ENCODE peak calls at places on chromosome 9, in ten cellular contexts. P is lower lobe of right lung, H is esophagus muscularis mucosa, E is GM23338, M is tibial artery, F is cardiac muscle cell, I is tibial nerve, V is Panc1, W is body of pancreas, T is PC-3. B is an unnamed sample. For H3K27me3 and H3K4me1, the result is how much of the 10 kb centered on the place peaks cover.

GRCh38 chr9:77896269-77897245 is 135.1 kb downstream of the GNAQ start:
- DNase-seq in P (no peak), H (no peak), E (no peak), M (no peak), F (no peak), I (no peak), V (no peak), W (no peak), T (no peak), B (no peak)

GRCh38 chr9:131641618-131642495 is 96.5 kb downstream of the PRRT1B start:
- DNase-seq in P (no peak), H (no peak), E (no peak), M (peak), F (no peak), I (peak), V (no peak), W (no peak), T (no peak), B (no peak)

GRCh38 chr9:111969622-111970021 is 73.0 kb downstream of the UGCG start:
- DNase-seq in P (no peak), H (no peak), E (no peak), M (no peak), F (no peak), I (no peak), V (no peak), W (no peak), T (no peak), B (no peak)

GRCh38 chr9:104984994-104985393 is 57.0 kb upstream of the ABCA1 start:
- DNase-seq in P (no peak), H (no peak), E (no peak), M (no peak), F (no peak), I (no peak), V (no peak), W (no peak), T (no peak), B (no peak)

GRCh38 chr9:16013366-16013765 is 460.5 kb downstream of the CCDC171 start:
- DNase-seq in P (no peak), H (no peak), E (no peak), M (no peak), F (no peak), I (no peak), V (no peak), W (no peak), T (peak), B (no peak)

GRCh38 chr9:134643306-134643705 is 1.7 kb downstream of the COL5A1 start:
- DNase-seq in P (no peak), H (no peak), E (no peak), M (no peak), F (peak), I (no peak), V (no peak), W (no peak), T (peak), B (no peak)

GRCh38 chr9:136055715-136056545 is 39.2 kb downstream of the NACC2 start:
- DNase-seq in P (no peak), H (peak), E (peak), M (peak), F (no peak), I (no peak), V (no peak), W (no peak), T (no peak), B (no peak)

GRCh38 chr9:16267336-16268036 is 603.0 kb downstream of the BNC2 start:
- DNase-seq in P (no peak), H (no peak), E (no peak), M (no peak), F (peak), I (no peak), V (no peak), W (no peak), T (peak), B (no peak)

GRCh38 chr9:89821081-89821480 is 216.3 kb downstream of the GADD45G start:
- DNase-seq in P (no peak), H (no peak), E (peak), M (no peak), F (peak), I (no peak), V (no peak), W (no peak), T (no peak), B (no peak)

GRCh38 chr9:107793541-107793940 is 304.0 kb upstream of the KLF4 start:
- DNase-seq in P (no peak), H (no peak), E (no peak), M (no peak), F (no peak), I (no peak), V (no peak), W (no peak), T (no peak), B (no peak)

GRCh38 chr9:101394687-101395086 is 3.7 kb downstream of the MRPL50 start:
- DNase-seq in P (no peak), H (no peak), E (no peak), M (no peak), F (no peak), I (no peak), V (no peak), W (no peak), T (no peak), B (no peak)

GRCh38 chr9:91586282-91586681 is 162.7 kb upstream of the NFIL3 start:
- DNase-seq in P (no peak), H (peak), E (no peak), M (no peak), F (no peak), I (no peak), V (no peak), W (no peak), T (no peak), B (no peak)

GRCh38 chr9:27377811-27378345 is 80.9 kb upstream of the EQTN start:
- DNase-seq in P (no peak), H (no peak), E (no peak), M (no peak), F (no peak), I (no peak), V (no peak), W (no peak), T (no peak), B (no peak)

GRCh38 chr9:116899337-116900006 is 212.4 kb downstream of the TRIM32 start:
- DNase-seq in P (no peak), H (no peak), E (peak), M (no peak), F (no peak), I (no peak), V (no peak), W (no peak), T (peak), B (no peak)

GRCh38 chr9:93493949-93494348 is 40.6 kb upstream of the FAM120AOS start:
- DNase-seq in P (no peak), H (no peak), E (no peak), M (no peak), F (no peak), I (no peak), V (no peak), W (no peak), T (no peak), B (no peak)

GRCh38 chr9:105050296-105050695 is 122.3 kb upstream of the ABCA1 start:
- DNase-seq in P (no peak), H (no peak), E (no peak), M (no peak), F (no peak), I (no peak), V (no peak), W (no peak), T (peak), B (no peak)

GRCh38 chr9:91182429-91182828 is 179.3 kb downstream of the AUH start:
- DNase-seq in P (no peak), H (peak), E (peak), M (no peak), F (no peak), I (no peak), V (no peak), W (no peak), T (peak), B (no peak)

GRCh38 chr9:135075234-135076142 is 12.0 kb upstream of the OLFM1 start:
- DNase-seq in P (peak), H (no peak), E (peak), M (peak), F (peak), I (peak), V (no peak), W (peak), T (no peak), B (peak)

GRCh38 chr9:79224672-79225433 is 346.9 kb upstream of the TLE4 start:
- DNase-seq in P (no peak), H (no peak), E (no peak), M (no peak), F (peak), I (no peak), V (no peak), W (no peak), T (peak), B (no peak)

GRCh38 chr9:91247278-91247677 is 114.4 kb downstream of the AUH start:
- DNase-seq in P (no peak), H (no peak), E (no peak), M (no peak), F (no peak), I (no peak), V (no peak), W (no peak), T (no peak), B (no peak)

GRCh38 chr9:70106571-70106970 is 62.9 kb downstream of the MAMDC2 start:
- DNase-seq in P (no peak), H (no peak), E (no peak), M (no peak), F (no peak), I (no peak), V (no peak), W (no peak), T (no peak), B (no peak)

GRCh38 chr9:110015759-110016158 is 192.2 kb downstream of the C9orf152 start:
- DNase-seq in P (no peak), H (no peak), E (no peak), M (no peak), F (peak), I (no peak), V (no peak), W (no peak), T (peak), B (no peak)

GRCh38 chr9:130212543-130213297 is 40.5 kb downstream of the NCS1 start:
- DNase-seq in P (no peak), H (no peak), E (no peak), M (no peak), F (no peak), I (no peak), V (no peak), W (no peak), T (no peak), B (no peak)

GRCh38 chr9:135326141-135326540 is 153.4 kb upstream of the PPP1R26 start:
- DNase-seq in P (peak), H (no peak), E (no peak), M (no peak), F (no peak), I (no peak), V (no peak), W (no peak), T (no peak), B (peak)

GRCh38 chr9:130664191-130665028 is at the start of gene PRDM12:
- DNase-seq in P (no peak), H (no peak), E (peak), M (no peak), F (no peak), I (no peak), V (no peak), W (no peak), T (no peak), B (no peak)

GRCh38 chr9:136021891-136022681 is 60.9 kb upstream of the UBAC1 start:
- DNase-seq in P (peak), H (no peak), E (peak), M (peak), F (no peak), I (no peak), V (no peak), W (peak), T (no peak), B (no peak)

GRCh38 chr9:81848472-81848871 is 79.8 kb upstream of the SPATA31D4 start:
- DNase-seq in P (no peak), H (no peak), E (peak), M (no peak), F (peak), I (no peak), V (no peak), W (no peak), T (peak), B (no peak)

GRCh38 chr9:73074176-73074708 is 77.4 kb upstream of the ANXA1 start:
- DNase-seq in P (no peak), H (no peak), E (no peak), M (no peak), F (no peak), I (no peak), V (no peak), W (no peak), T (peak), B (no peak)

GRCh38 chr9:3191715-3192114 is 334.1 kb downstream of the RFX3 start:
- DNase-seq in P (no peak), H (peak), E (no peak), M (no peak), F (no peak), I (no peak), V (no peak), W (no peak), T (no peak), B (no peak)

GRCh38 chr9:91034521-91034920 is 232.9 kb downstream of the SYK start:
- DNase-seq in P (no peak), H (peak), E (no peak), M (no peak), F (no peak), I (no peak), V (no peak), W (no peak), T (peak), B (no peak)

GRCh38 chr9:75063556-75064305 is 24.2 kb downstream of the NMRK1 start:
- DNase-seq in P (no peak), H (no peak), E (no peak), M (no peak), F (no peak), I (no peak), V (no peak), W (no peak), T (peak), B (no peak)

GRCh38 chr9:34337404-34337803 is 8.0 kb downstream of the NUDT2 start:
- DNase-seq in P (no peak), H (no peak), E (peak), M (no peak), F (peak), I (no peak), V (no peak), W (no peak), T (peak), B (no peak)

GRCh38 chr9:137212520-137212919 is 7.0 kb downstream of the NDOR1 start:
- DNase-seq in P (no peak), H (no peak), E (no peak), M (no peak), F (no peak), I (no peak), V (no peak), W (no peak), T (no peak), B (no peak)
- TF ChIP-seq CTCF in P (no peak), H (no peak), E (no peak), M (no peak), F (no peak), I (no peak), V (no peak), W (no peak), T (no peak), B (no peak)

DNA sequence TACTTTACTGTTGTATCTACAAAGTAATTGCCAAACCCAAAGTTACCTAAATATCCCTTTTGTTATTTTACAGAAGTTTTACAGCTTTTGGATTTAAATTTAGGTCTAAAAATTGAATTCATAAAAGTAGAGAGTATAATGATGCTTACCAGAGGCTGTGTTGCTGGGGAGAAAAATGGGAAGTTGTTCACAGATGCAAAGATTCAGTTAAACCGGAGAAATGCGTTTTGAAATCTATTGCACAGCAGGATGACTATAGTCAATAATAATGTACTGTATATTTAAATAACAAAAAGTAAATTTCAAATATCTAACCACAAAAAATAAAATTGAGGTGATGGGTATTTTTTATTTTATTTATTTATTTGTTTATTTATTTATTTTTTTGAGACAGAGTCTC is 2.6 kb upstream of the ANKRD18A start:
- DNase-seq in P (no peak), H (no peak), E (no peak), M (no peak), F (no peak), I (no peak), V (no peak), W (no peak), T (no peak), B (no peak)
- H3K27me3 ChIP-seq in P (under half), H (under half), E (half or more), M (under half), F (half or more), I (under half), V (under half), W (under half), T (under half), B (half or more)

GRCh38 chr9:36170531-36170930 is 1.3 kb downstream of the CCIN start:
- DNase-seq in P (no peak), H (no peak), E (no peak), M (no peak), F (no peak), I (no peak), V (no peak), W (no peak), T (no peak), B (no peak)

GRCh38 chr9:36169708-36170107 is 520 bp downstream of the CCIN start:
- DNase-seq in P (no peak), H (no peak), E (no peak), M (no peak), F (no peak), I (no peak), V (no peak), W (no peak), T (no peak), B (no peak)

GRCh38 chr9:36165766-36166149 is 3.4 kb upstream of the CCIN start:
- DNase-seq in P (no peak), H (no peak), E (peak), M (no peak), F (peak), I (no peak), V (no peak), W (no peak), T (peak), B (no peak)

GRCh38 chr9:36166150-36166927 is 2.8 kb upstream of the CCIN start:
- DNase-seq in P (peak), H (peak), E (peak), M (peak), F (peak), I (peak), V (peak), W (peak), T (peak), B (peak)

DNA sequence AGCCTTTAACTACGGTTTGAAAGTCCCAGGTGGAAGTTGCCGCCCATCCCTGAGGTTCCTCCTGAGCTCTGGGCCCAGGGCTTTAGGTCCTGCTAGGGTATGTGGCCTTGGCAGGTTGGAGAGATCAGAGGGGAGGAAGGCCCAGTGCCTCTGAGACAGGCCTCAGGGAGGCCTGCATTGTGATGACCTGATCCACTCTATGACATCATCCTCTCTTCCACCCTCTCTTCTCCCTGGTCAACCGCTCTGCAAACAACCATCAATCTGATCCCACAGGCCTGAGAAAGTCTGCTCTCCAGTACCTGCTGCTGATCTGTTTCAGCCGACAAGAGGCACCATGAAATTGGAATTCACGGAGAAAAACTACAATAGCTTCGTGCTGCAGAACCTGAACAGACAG is at the start of gene CCIN:
- DNase-seq in P (no peak), H (no peak), E (no peak), M (no peak), F (no peak), I (no peak), V (no peak), W (no peak), T (no peak), B (no peak)
- H3K4me1 ChIP-seq in P (under half), H (under half), E (under half), M (under half), F (under half), I (under half), V (under half), W (under half), T (under half), B (under half)

DNA sequence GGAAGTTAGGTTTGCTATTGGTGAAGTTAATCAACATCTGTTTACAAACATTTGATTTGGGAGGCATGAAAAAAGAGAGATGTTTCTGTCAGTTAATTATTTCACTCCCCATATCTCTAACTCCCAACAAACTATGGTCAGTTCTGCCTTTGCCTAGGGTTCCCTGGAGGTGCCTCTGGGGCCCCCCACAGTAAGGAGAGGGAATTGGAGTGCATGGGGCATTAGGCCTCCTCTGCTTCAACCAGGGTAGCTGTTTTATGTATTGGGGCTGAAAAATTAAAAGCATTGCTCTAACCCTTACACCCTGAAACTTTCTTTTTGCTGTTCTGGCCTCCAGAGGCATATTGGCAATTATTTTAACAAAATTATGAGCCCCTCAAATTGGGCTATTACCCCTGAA is 32.3 kb downstream of the RUSC2 start:
- DNase-seq in P (no peak), H (no peak), E (peak), M (no peak), F (no peak), I (no peak), V (no peak), W (no peak), T (no peak), B (no peak)
- TF ChIP-seq CTCF in P (no peak), H (no peak), E (peak), M (no peak), F (peak), I (no peak), V (peak), W (no peak), T (no peak), B (no peak)

GRCh38 chr9:127608104-127608966 is 3.7 kb upstream of the STXBP1 start:
- DNase-seq in P (peak), H (no peak), E (peak), M (no peak), F (peak), I (no peak), V (no peak), W (peak), T (peak), B (peak)

GRCh38 chr9:127614961-127615360 is 2.9 kb downstream of the STXBP1 start:
- DNase-seq in P (no peak), H (no peak), E (no peak), M (no peak), F (peak), I (no peak), V (no peak), W (no peak), T (no peak), B (no peak)

GRCh38 chr9:127611796-127612790 is at the start of gene STXBP1:
- DNase-seq in P (peak), H (peak), E (peak), M (peak), F (peak), I (peak), V (no peak), W (peak), T (peak), B (peak)

DNA sequence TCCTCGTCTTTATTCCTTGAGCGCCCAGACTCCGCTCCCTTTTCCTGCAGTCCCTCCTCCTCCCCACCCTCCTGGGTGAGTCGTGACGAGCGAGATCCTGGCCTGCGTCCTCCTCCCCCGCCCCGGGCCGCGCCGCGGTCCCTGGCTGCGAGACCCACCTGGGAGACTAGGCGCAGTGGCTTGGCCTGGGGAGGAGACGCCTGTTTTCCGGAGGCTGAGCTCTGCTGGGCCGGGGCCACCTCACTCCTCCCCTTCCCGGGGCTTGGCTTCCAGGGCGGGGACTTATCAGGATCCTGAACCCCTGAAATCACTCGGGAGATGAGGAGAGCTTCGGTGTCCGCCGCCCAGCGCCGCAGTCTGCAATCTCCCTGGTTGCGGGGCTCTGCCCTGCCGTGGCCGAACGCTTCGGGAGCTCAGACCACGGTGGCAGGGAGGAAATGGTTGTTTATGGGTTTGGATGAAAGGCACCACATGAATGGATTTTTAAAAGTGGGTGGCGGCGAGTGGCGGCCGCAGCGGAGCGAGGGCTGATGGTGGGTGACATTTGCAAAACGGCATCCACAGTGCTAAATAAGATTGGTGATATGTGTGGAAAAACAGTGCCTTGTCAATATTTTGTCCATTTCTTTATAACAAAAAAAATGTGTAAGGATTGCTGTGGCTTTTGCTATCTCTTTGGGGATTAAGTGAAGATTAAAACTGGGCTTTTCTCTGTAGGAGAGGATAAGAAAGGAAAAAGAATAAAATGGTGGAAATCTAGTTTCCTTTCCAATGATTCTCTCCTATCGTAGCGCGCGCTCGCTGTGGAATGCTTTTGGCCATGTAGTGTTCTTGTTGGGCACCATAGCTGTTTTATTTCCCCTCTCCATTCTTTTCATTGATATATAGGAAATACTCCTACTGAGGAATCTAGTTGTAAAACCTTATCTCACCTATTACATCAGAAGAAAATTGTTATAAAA is 1.2 kb downstream of the STXBP1 start:
- DNase-seq in P (peak), H (peak), E (peak), M (peak), F (peak), I (peak), V (no peak), W (peak), T (peak), B (peak)
- H3K27me3 ChIP-seq in P (under half), H (under half), E (under half), M (under half), F (under half), I (under half), V (under half), W (under half), T (under half), B (under half)